ENCODE peak calls at places on chromosomes 4 and X, in ten cellular contexts. X, K, P, W, Q, B, J, V, D and O are unnamed samples.

GRCh38 chrX:100609591-100609990 is 24.9 kb downstream of the TNMD start:
- DNase-seq in D (no peak), V (no peak), X (no peak), K (peak; percentile 10), Q (no peak), J (no peak), W (no peak), P (peak; percentile 2), B (no peak), O (no peak)

GRCh38 chr4:136680271-136680670 is 852.0 kb downstream of the PCDH18 start:
- DNase-seq in D (no peak), V (peak; percentile 62), P (no peak), B (no peak), W (no peak), X (no peak), J (no peak), Q (no peak), K (no peak), O (peak; percentile 41)

GRCh38 chrX:117987376-117987775 is 129.2 kb downstream of the KLHL13 start:
- DNase-seq in X (no peak), P (no peak), D (no peak), J (no peak), W (no peak), B (no peak), V (no peak), K (no peak), Q (no peak), O (no peak)

GRCh38 chrX:72019487-72019886 is 108.8 kb downstream of the NHSL2 start:
- DNase-seq in D (no peak), B (no peak), J (no peak), W (no peak), Q (no peak), P (no peak), X (no peak), K (no peak), V (no peak), O (no peak)

GRCh38 chrX:154368630-154369452 is 5.6 kb downstream of the FLNA start:
- DNase-seq in K (peak; percentile 70), W (peak; percentile 85), V (peak; percentile 91), P (peak; percentile 74), D (no peak), Q (peak; percentile 70), X (no peak), B (peak; percentile 78), J (no peak), O (no peak)

GRCh38 chr4:124717101-124717500 is 4.6 kb upstream of the ANKRD50 start:
- DNase-seq in K (no peak), D (no peak), W (no peak), B (no peak), P (no peak), X (no peak), Q (no peak), V (no peak), J (no peak), O (no peak)

GRCh38 chrX:74063426-74064155 is 240.4 kb upstream of the ZCCHC13 start:
- DNase-seq in V (no peak), P (no peak), X (no peak), Q (no peak), B (no peak), W (no peak), D (no peak), K (no peak), J (no peak), O (no peak)

GRCh38 chr4:87919951-87920350 is 55.6 kb upstream of the SPP1 start:
- DNase-seq in K (no peak), D (no peak), X (no peak), W (no peak), B (no peak), Q (no peak), J (no peak), V (no peak), P (no peak), O (no peak)

GRCh38 chrX:133971586-133971985 is 13.8 kb downstream of the GPC3 start:
- DNase-seq in V (no peak), K (no peak), J (no peak), P (no peak), Q (no peak), D (no peak), B (no peak), X (no peak), W (no peak), O (no peak)

GRCh38 chrX:44675364-44676024 is 132.8 kb upstream of the FUNDC1 start:
- DNase-seq in Q (peak; percentile 26), W (no peak), X (peak; percentile 2), J (no peak), K (peak; percentile 64), V (peak; percentile 9), P (peak; percentile 4), B (peak; percentile 91), D (peak; percentile 87), O (peak; percentile 47)